ENCODE peak calls at places on chromosomes 13 and 19, in seven cellular contexts. W is GM12878, P is left ventricle myocardium inferior, A is HFFc6, B is H9, D is heart right ventricle, C is colonic mucosa. I is an unnamed sample.
A peak's percentile ranks its signal among the peaks of the same experiment; 100 is the strongest.

GRCh38 chr19:7177926-7178325 is 108.4 kb downstream of the ZNF557 start:
- DNase-seq in W (no peak), P (no peak), A (peak; percentile 40), B (no peak), D (no peak), C (no peak), I (no peak)

GRCh38 chr13:66657165-66657895 is 572.8 kb downstream of the PCDH9 start:
- DNase-seq in W (no peak), P (peak; percentile 66), A (peak; percentile 100), B (no peak), D (peak; percentile 44), C (no peak), I (no peak)

GRCh38 chr19:44684892-44685847 is 13.8 kb upstream of the CEACAM16 start:
- DNase-seq in W (no peak), P (no peak), A (peak; percentile 96), B (peak; percentile 51), D (peak; percentile 40), C (no peak), I (no peak)

GRCh38 chr19:50639121-50640112 is at the start of gene SYT3:
- DNase-seq in W (no peak), P (peak; percentile 36), A (no peak), B (peak; percentile 78), D (peak; percentile 50), C (no peak), I (peak; percentile 79)

GRCh38 chr19:46863818-46864629 is 3.2 kb downstream of the ARHGAP35 start:
- DNase-seq in W (no peak), P (no peak), A (peak; percentile 55), B (peak; percentile 66), D (no peak), C (no peak), I (peak; percentile 36)

GRCh38 chr19:14073925-14074838 is 1.6 kb downstream of the MISP3 start:
- DNase-seq in W (no peak), P (no peak), A (no peak), B (no peak), D (no peak), C (peak; percentile 80), I (peak; percentile 37)

GRCh38 chr13:76937416-76937815 is 10.9 kb upstream of the ACOD1 start:
- DNase-seq in W (no peak), P (no peak), A (peak; percentile 92), B (no peak), D (no peak), C (no peak), I (no peak)

GRCh38 chr19:18649371-18650047 is 12.7 kb downstream of the KLHL26 start:
- DNase-seq in W (no peak), P (peak; percentile 86), A (no peak), B (peak; percentile 62), D (peak; percentile 82), C (peak; percentile 53), I (peak; percentile 63)

DNA sequence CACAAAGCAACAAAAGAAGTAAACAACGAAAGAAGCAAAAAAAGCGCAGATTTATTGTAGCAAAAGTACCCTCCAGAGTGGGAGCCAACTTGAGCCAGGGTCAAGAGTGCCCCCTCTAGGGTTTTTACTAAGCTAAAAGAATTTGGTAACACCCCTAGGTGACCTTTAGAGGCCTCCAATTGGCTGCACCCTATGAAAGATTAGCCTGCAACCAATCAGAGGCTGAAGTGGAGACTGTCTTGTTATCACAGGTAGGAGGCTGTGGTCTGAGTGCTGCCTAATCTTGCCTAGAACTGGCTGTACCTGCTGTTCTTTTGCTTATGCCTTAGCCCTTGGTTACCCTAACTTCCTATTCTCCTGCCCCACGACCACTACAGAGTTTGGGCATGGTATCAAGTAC is 38.3 kb downstream of the ANKRD10 start:
- DNase-seq in W (no peak), P (no peak), A (no peak), B (peak; percentile 71), D (no peak), C (no peak), I (no peak)
- TF ChIP-seq CTCF in W (no peak), P (no peak), A (no peak), B (peak; percentile 26), D (no peak), C (no peak), I (no peak)

GRCh38 chr13:45398862-45399261 is 19.3 kb downstream of the SLC25A30 start:
- DNase-seq in W (no peak), P (no peak), A (no peak), B (no peak), D (no peak), C (no peak), I (no peak)

GRCh38 chr13:45391926-45392325 is 26.2 kb downstream of the SLC25A30 start:
- DNase-seq in W (no peak), P (no peak), A (no peak), B (no peak), D (no peak), C (no peak), I (no peak)

GRCh38 chr13:45396548-45397095 is 21.6 kb downstream of the SLC25A30 start:
- DNase-seq in W (no peak), P (no peak), A (no peak), B (no peak), D (no peak), C (no peak), I (no peak)

GRCh38 chr13:45392811-45393210 is 25.4 kb downstream of the SLC25A30 start:
- DNase-seq in W (no peak), P (no peak), A (no peak), B (no peak), D (no peak), C (no peak), I (no peak)

DNA sequence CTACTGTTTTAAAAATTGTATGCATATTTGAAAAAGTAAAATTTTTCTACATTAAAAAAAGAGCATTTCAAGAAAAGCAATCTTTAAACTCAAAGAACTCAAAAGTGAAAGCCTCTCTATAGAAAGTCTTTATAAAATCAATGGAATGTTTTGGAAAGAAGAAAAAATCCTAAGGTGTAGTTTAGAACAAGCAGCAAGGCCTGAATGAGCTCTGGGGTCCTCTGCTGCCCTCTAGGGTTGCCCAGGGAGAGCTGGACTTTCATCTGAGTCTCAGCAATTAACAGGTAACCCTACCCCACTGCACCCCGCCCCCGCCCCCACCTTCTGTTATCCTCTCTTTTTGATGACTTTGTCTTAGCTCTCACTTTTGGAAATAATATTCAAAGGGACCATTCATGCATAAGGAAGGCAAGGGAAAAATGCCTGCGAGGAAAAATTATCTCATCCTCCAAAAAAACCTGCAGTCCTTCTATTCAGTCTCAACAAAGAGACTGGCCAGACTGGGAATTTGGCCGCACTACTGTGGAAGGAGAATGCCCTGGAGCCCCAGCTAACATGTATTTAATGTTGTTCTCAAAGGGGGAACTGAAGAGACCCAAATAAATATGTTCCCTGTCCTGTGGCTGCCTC is 24.1 kb downstream of the SLC25A30 start:
- DNase-seq in W (no peak), P (no peak), A (peak; percentile 25), B (peak; percentile 72), D (no peak), C (no peak), I (peak; percentile 56)
- TF ChIP-seq CTCF in W (peak; percentile 70), P (peak; percentile 72), A (peak; percentile 76), B (peak; percentile 86), D (peak; percentile 37), C (peak; percentile 42), I (peak; percentile 73)

GRCh38 chr13:100646030-100646673 is 28.4 kb downstream of the TMTC4 start:
- DNase-seq in W (no peak), P (no peak), A (no peak), B (no peak), D (no peak), C (no peak), I (peak; percentile 30)
- TF ChIP-seq CTCF in W (peak; percentile 21), P (peak; percentile 39), A (peak; percentile 78), B (peak; percentile 70), D (no peak), C (no peak), I (peak; percentile 44)

GRCh38 chr19:48363810-48364563 is at the start of the genes SYNGR4 and TMEM143:
- DNase-seq in W (peak; percentile 99), P (peak; percentile 99), A (peak; percentile 99), B (peak; percentile 99), D (peak; percentile 99), C (peak; percentile 98), I (peak; percentile 97)

GRCh38 chr19:48363500-48363809 is 285 bp downstream of the TMEM143 start:
- DNase-seq in W (no peak), P (no peak), A (no peak), B (no peak), D (no peak), C (no peak), I (peak; percentile 45)

GRCh38 chr19:48361912-48362311 is 1.8 kb downstream of the TMEM143 start:
- DNase-seq in W (no peak), P (no peak), A (no peak), B (no peak), D (no peak), C (no peak), I (no peak)

GRCh38 chr19:48364564-48365363 is 597 bp downstream of the SYNGR4 start:
- DNase-seq in W (no peak), P (no peak), A (no peak), B (no peak), D (no peak), C (no peak), I (no peak)

DNA sequence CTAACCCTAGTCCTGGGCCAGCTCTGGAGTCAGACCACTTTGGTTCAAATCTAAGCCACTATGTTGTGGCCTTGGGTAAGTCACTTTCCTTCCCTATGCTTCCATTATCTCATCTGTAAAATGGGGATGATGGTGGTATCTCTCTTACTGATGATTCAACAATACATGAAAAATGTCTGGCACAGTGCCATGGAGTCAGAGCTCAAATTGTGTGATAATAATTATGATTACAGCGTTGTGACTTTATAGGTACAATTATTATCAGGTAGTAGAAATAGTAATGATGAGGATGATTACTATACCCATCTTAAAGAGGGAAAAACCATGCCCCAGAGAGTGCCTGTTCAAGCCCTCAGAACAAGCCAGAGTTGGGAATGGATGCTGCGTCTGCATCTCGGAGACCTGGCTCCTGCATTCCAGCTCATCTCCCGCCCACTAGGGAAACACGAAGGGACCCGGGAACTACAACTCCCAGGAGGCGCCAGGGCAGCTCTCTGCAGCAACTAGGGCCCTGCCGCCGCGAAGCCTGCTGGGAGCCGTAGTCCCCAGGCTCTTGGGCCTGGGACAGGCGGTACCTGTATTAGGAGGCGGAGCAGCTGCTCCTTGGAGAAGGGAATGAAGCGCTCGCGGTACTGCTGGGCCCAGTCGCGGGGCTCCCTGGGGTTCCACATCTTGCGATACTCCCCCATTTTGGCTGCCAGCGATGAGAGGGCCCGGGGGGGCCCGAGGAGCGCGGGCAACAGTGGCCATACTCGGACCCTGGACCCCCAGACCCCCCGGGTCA is 832 bp downstream of the TMEM143 start:
- DNase-seq in W (peak; percentile 59), P (peak; percentile 97), A (peak; percentile 96), B (peak; percentile 98), D (peak; percentile 95), C (peak; percentile 95), I (peak; percentile 95)
- TF ChIP-seq CTCF in W (no peak), P (no peak), A (no peak), B (no peak), D (no peak), C (no peak), I (no peak)

GRCh38 chr13:50136678-50137077 is 121.4 kb downstream of the KCNRG start:
- DNase-seq in W (no peak), P (no peak), A (no peak), B (no peak), D (no peak), C (no peak), I (no peak)

GRCh38 chr13:50130686-50131051 is 115.4 kb downstream of the KCNRG start:
- DNase-seq in W (no peak), P (peak; percentile 38), A (no peak), B (peak; percentile 58), D (no peak), C (peak; percentile 32), I (peak; percentile 48)

GRCh38 chr13:50132937-50133276 is 117.7 kb downstream of the KCNRG start:
- DNase-seq in W (no peak), P (no peak), A (no peak), B (no peak), D (no peak), C (no peak), I (no peak)

GRCh38 chr13:50131998-50132936 is 117.0 kb downstream of the KCNRG start:
- DNase-seq in W (no peak), P (no peak), A (no peak), B (peak; percentile 57), D (no peak), C (no peak), I (peak; percentile 15)

GRCh38 chr13:50133277-50133953 is 118.2 kb downstream of the KCNRG start:
- DNase-seq in W (no peak), P (no peak), A (no peak), B (peak; percentile 58), D (no peak), C (no peak), I (peak; percentile 39)
- TF ChIP-seq CTCF in W (no peak), P (no peak), A (no peak), B (no peak), D (no peak), C (no peak), I (no peak)